ENCODE peak calls at places on chromosome 20, in six cellular contexts. F, N, Z, U, I and C are unnamed samples.

GRCh38 chr20:37202267-37202943 is 23.1 kb upstream of the MROH8 start:
- DNase-seq in I (no peak), U (no peak), Z (peak), F (no peak), N (peak), C (peak)

GRCh38 chr20:15857131-15857784 is 716.0 kb downstream of the KIF16B start:
- DNase-seq in I (no peak), U (no peak), N (no peak), F (no peak), Z (no peak), C (no peak)

GRCh38 chr20:41255655-41256054 is 61.9 kb downstream of the ZHX3 start:
- DNase-seq in U (no peak), Z (no peak), N (no peak), F (no peak), I (no peak), C (no peak)

GRCh38 chr20:54197621-54198604 is 10.0 kb upstream of the PFDN4 start:
- DNase-seq in Z (no peak), U (no peak), I (no peak), N (peak), F (no peak), C (peak)

GRCh38 chr20:59013031-59013951 is 5.9 kb upstream of the TUBB1 start:
- DNase-seq in N (no peak), U (no peak), I (no peak), F (no peak), Z (no peak), C (peak)

GRCh38 chr20:38167851-38168760 is 3.0 kb upstream of the TGM2 start:
- DNase-seq in I (no peak), F (no peak), Z (no peak), N (peak), U (no peak), C (peak)

GRCh38 chr20:3227936-3228749 is 10.8 kb downstream of the SLC4A11 start:
- DNase-seq in U (no peak), N (no peak), I (no peak), F (no peak), Z (no peak), C (no peak)

GRCh38 chr20:43744966-43745733 is 18.3 kb upstream of the GTSF1L start:
- DNase-seq in I (no peak), F (no peak), N (no peak), Z (no peak), U (no peak), C (peak)

GRCh38 chr20:63218701-63219446 is 2.9 kb upstream of the YTHDF1 start:
- DNase-seq in N (no peak), I (no peak), U (no peak), Z (no peak), F (no peak), C (no peak)

GRCh38 chr20:48126227-48126740 is 341.0 kb upstream of the SULF2 start:
- DNase-seq in Z (no peak), N (no peak), U (no peak), F (no peak), I (no peak), C (no peak)

GRCh38 chr20:58471161-58471834 is 43.9 kb downstream of the APCDD1L start:
- DNase-seq in I (no peak), N (no peak), U (no peak), Z (no peak), F (peak), C (no peak)

GRCh38 chr20:37297066-37297736 is 7.7 kb downstream of the MANBAL start:
- DNase-seq in F (no peak), Z (no peak), N (no peak), U (no peak), I (no peak), C (no peak)

GRCh38 chr20:46293084-46293483 is 15.2 kb downstream of the CDH22 start:
- DNase-seq in U (no peak), F (no peak), Z (no peak), I (no peak), N (peak), C (peak)

GRCh38 chr20:53512076-53512475 is 81.6 kb downstream of the ZNF217 start:
- DNase-seq in N (no peak), I (no peak), F (no peak), U (no peak), Z (no peak), C (no peak)

GRCh38 chr20:48703511-48704219 is 124.1 kb downstream of the PREX1 start:
- DNase-seq in N (no peak), U (no peak), I (no peak), F (no peak), Z (no peak), C (no peak)